ENCODE peak calls at places on chromosomes 4 and X, in nine cellular contexts. J is stimulated activated naive CD8-positive, alpha-beta T cell treated with anti-CD3 and anti-CD28 coated beads, Interleukin-15, Interleukin-2, amounts not matched to agents 100 U/mL and 50 U/mL, for 24 hours; N is GM03348; W is fibroblast of gingiva; Z is fibroblast of lung; D is SW480; F is NCI-H748 treated with DMSO at 0.1 percent for 48 hours; T is ELR; X is mesendoderm. R is an unnamed sample.
A peak's percentile ranks its signal among the peaks of the same experiment; 100 is the strongest.

GRCh38 chr4:40629401-40630334 is at the start of gene RBM47:
- DNase-seq in J (peak; percentile 52), N (peak; percentile 80), W (peak; percentile 31), Z (peak; percentile 44), D (peak; percentile 30), F (peak; percentile 8), T (peak; percentile 58), X (peak; percentile 92), R (no peak)

GRCh38 chr4:111689214-111689613 is 456.0 kb upstream of the FAM241A start:
- DNase-seq in J (no peak), N (peak; percentile 57), W (peak; percentile 60), Z (peak; percentile 51), D (no peak), F (no peak), T (peak; percentile 56), X (no peak), R (no peak)

GRCh38 chrX:146481735-146482134 is 327.8 kb upstream of the CXorf51B start:
- DNase-seq in J (no peak), N (no peak), W (no peak), Z (no peak), D (no peak), F (no peak), T (no peak), X (peak; percentile 7), R (no peak)

GRCh38 chrX:94041881-94042280 is 367.9 kb downstream of the FAM133A start:
- DNase-seq in J (no peak), N (no peak), W (no peak), Z (no peak), D (no peak), F (no peak), T (no peak), X (no peak), R (no peak)

GRCh38 chr4:26950446-26950845 is 89.8 kb downstream of the STIM2 start:
- DNase-seq in J (no peak), N (no peak), W (no peak), Z (no peak), D (no peak), F (no peak), T (no peak), X (no peak), R (no peak)

GRCh38 chr4:129109965-129110824 is 14.2 kb downstream of the C4orf33 start:
- DNase-seq in J (no peak), N (no peak), W (no peak), Z (no peak), D (no peak), F (no peak), T (no peak), X (peak; percentile 19), R (no peak)

GRCh38 chr4:123265443-123265842 is 131.2 kb upstream of the SPRY1 start:
- DNase-seq in J (no peak), N (no peak), W (no peak), Z (no peak), D (no peak), F (no peak), T (no peak), X (no peak), R (no peak)

GRCh38 chr4:82213485-82214162 is 160.2 kb downstream of the HNRNPD start:
- DNase-seq in J (no peak), N (no peak), W (no peak), Z (no peak), D (peak; percentile 6), F (no peak), T (no peak), X (no peak), R (no peak)

GRCh38 chr4:71978192-71978845 is 53.5 kb upstream of the NPFFR2 start:
- DNase-seq in J (no peak), N (no peak), W (no peak), Z (no peak), D (no peak), F (no peak), T (no peak), X (no peak), R (no peak)

GRCh38 chrX:55312655-55313054 is 47.9 kb upstream of the PAGE3 start:
- DNase-seq in J (no peak), N (no peak), W (no peak), Z (no peak), D (no peak), F (no peak), T (peak; percentile 43), X (no peak), R (no peak)

GRCh38 chr4:2806392-2807355 is 13.8 kb downstream of the SH3BP2 start:
- DNase-seq in J (no peak), N (peak; percentile 59), W (peak; percentile 66), Z (peak; percentile 83), D (no peak), F (no peak), T (no peak), X (no peak), R (no peak)

GRCh38 chr4:185796176-185796575 is 15.8 kb downstream of the SORBS2 start:
- DNase-seq in J (no peak), N (peak; percentile 24), W (no peak), Z (no peak), D (no peak), F (no peak), T (no peak), X (peak; percentile 65), R (no peak)

GRCh38 chrX:31240982-31241381 is 169.1 kb upstream of the FTHL17 start:
- DNase-seq in J (no peak), N (no peak), W (no peak), Z (no peak), D (no peak), F (no peak), T (no peak), X (no peak), R (no peak)

GRCh38 chr4:74886490-74886889 is 46.4 kb upstream of the PARM1 start:
- DNase-seq in J (no peak), N (peak; percentile 31), W (peak; percentile 44), Z (peak; percentile 53), D (no peak), F (peak; percentile 29), T (peak; percentile 5), X (peak; percentile 8), R (no peak)

GRCh38 chr4:104591505-104591904 is 96.8 kb upstream of the CXXC4 start:
- DNase-seq in J (no peak), N (no peak), W (no peak), Z (peak; percentile 29), D (no peak), F (peak; percentile 96), T (no peak), X (peak; percentile 96), R (peak; percentile 90)

GRCh38 chr4:23614284-23614892 is 275.5 kb downstream of the PPARGC1A start:
- DNase-seq in J (no peak), N (no peak), W (no peak), Z (peak; percentile 21), D (peak; percentile 64), F (peak; percentile 78), T (peak; percentile 29), X (peak; percentile 79), R (no peak)

GRCh38 chr4:112287258-112287873 is 1.7 kb upstream of the TIFA start:
- DNase-seq in J (no peak), N (no peak), W (no peak), Z (no peak), D (no peak), F (no peak), T (no peak), X (no peak), R (no peak)

GRCh38 chr4:10677796-10678497 is 6.6 kb downstream of the CLNK start:
- DNase-seq in J (no peak), N (no peak), W (no peak), Z (no peak), D (no peak), F (no peak), T (no peak), X (no peak), R (no peak)

GRCh38 chr4:180150818-180151217 is 2092.4 kb upstream of the TENM3 start:
- DNase-seq in J (no peak), N (peak; percentile 2), W (no peak), Z (peak; percentile 36), D (peak; percentile 5), F (peak; percentile 18), T (peak; percentile 52), X (no peak), R (no peak)

GRCh38 chr4:105246712-105247111 is 100.0 kb downstream of the TET2 start:
- DNase-seq in J (no peak), N (peak; percentile 55), W (peak; percentile 68), Z (peak; percentile 84), D (no peak), F (no peak), T (peak; percentile 1), X (no peak), R (no peak)

GRCh38 chr4:76017056-76017686 is 6.1 kb downstream of the CXCL10 start:
- DNase-seq in J (no peak), N (no peak), W (no peak), Z (no peak), D (no peak), F (no peak), T (no peak), X (peak; percentile 36), R (no peak)

GRCh38 chr4:20984011-20984836 is 284.0 kb downstream of the PACRGL start:
- DNase-seq in J (no peak), N (no peak), W (no peak), Z (no peak), D (no peak), F (no peak), T (no peak), X (peak; percentile 39), R (no peak)

GRCh38 chrX:96929036-96929435 is 45.3 kb downstream of the RPA4 start:
- DNase-seq in J (no peak), N (no peak), W (no peak), Z (no peak), D (no peak), F (no peak), T (no peak), X (no peak), R (no peak)

GRCh38 chr4:26220704-26221103 is 100.1 kb upstream of the RBPJ start:
- DNase-seq in J (no peak), N (peak; percentile 45), W (peak; percentile 47), Z (peak; percentile 81), D (no peak), F (no peak), T (peak; percentile 91), X (no peak), R (no peak)

GRCh38 chrX:48021026-48021900 is 14.5 kb downstream of the SPACA5 start:
- DNase-seq in J (peak; percentile 77), N (peak; percentile 71), W (peak; percentile 83), Z (peak; percentile 91), D (peak; percentile 78), F (peak; percentile 77), T (peak; percentile 76), X (peak; percentile 89), R (peak; percentile 48)

GRCh38 chr4:107069049-107069448 is 32.9 kb upstream of the DKK2 start:
- DNase-seq in J (no peak), N (peak; percentile 66), W (peak; percentile 5), Z (peak; percentile 66), D (no peak), F (no peak), T (peak; percentile 74), X (no peak), R (no peak)

GRCh38 chr4:81493895-81494490 is 22.3 kb upstream of the RASGEF1B start:
- DNase-seq in J (no peak), N (no peak), W (no peak), Z (peak; percentile 21), D (no peak), F (no peak), T (no peak), X (no peak), R (no peak)

GRCh38 chr4:127203561-127204260 is 429.0 kb upstream of the INTU start:
- DNase-seq in J (no peak), N (peak; percentile 24), W (peak; percentile 31), Z (peak; percentile 58), D (no peak), F (no peak), T (peak; percentile 46), X (peak; percentile 13), R (no peak)

GRCh38 chr4:74934016-74934821 is 1.3 kb downstream of the PARM1 start:
- DNase-seq in J (peak; percentile 5), N (peak; percentile 41), W (peak; percentile 8), Z (peak; percentile 47), D (peak; percentile 39), F (peak; percentile 23), T (peak; percentile 33), X (peak; percentile 41), R (no peak)

GRCh38 chrX:49999048-49999447 is 76.7 kb downstream of the CLCN5 start:
- DNase-seq in J (no peak), N (peak; percentile 7), W (no peak), Z (no peak), D (no peak), F (no peak), T (no peak), X (no peak), R (no peak)

GRCh38 chr4:40581254-40582140 is 48.2 kb downstream of the RBM47 start:
- DNase-seq in J (no peak), N (no peak), W (no peak), Z (no peak), D (no peak), F (no peak), T (no peak), X (peak; percentile 38), R (no peak)

R was measured in NCI-H2081 treated with DMSO at 0.1 percent for 48 hours.